ENCODE peak calls at places on chromosomes 16 and 17, in five cellular contexts. One of them, this sample, is unnamed.

GRCh38 chr17:67403065-67403464 is 26.0 kb downstream of the PITPNC1 start:
- DNase-seq in fibroblast of pulmonary artery: no peak
- DNase-seq in T-helper 1 cell: no peak
- DNase-seq in NCI-H82: no peak
- DNase-seq in mesothelial cell of epicardium: no peak
- DNase-seq in this sample: no peak

GRCh38 chr17:14014647-14015046 is 54.7 kb upstream of the COX10 start:
- DNase-seq in fibroblast of pulmonary artery: peak
- DNase-seq in T-helper 1 cell: no peak
- DNase-seq in NCI-H82: no peak
- DNase-seq in mesothelial cell of epicardium: no peak
- DNase-seq in this sample: no peak

GRCh38 chr16:48361012-48361411 is 24.2 kb downstream of the SIAH1 start:
- DNase-seq in NCI-H82: no peak
- DNase-seq in mesothelial cell of epicardium: no peak
- DNase-seq in T-helper 1 cell: no peak
- DNase-seq in fibroblast of pulmonary artery: no peak
- DNase-seq in this sample: no peak

GRCh38 chr17:78953356-78954350 is 26.1 kb downstream of the LGALS3BP start:
- DNase-seq in NCI-H82: peak
- DNase-seq in fibroblast of pulmonary artery: no peak
- DNase-seq in T-helper 1 cell: no peak
- DNase-seq in mesothelial cell of epicardium: no peak
- DNase-seq in this sample: peak

GRCh38 chr17:48427598-48427997 is 2.4 kb downstream of the SKAP1 start:
- DNase-seq in T-helper 1 cell: peak
- DNase-seq in NCI-H82: no peak
- DNase-seq in mesothelial cell of epicardium: no peak
- DNase-seq in fibroblast of pulmonary artery: no peak
- DNase-seq in this sample: no peak

GRCh38 chr16:30032083-30032819 is 1.2 kb upstream of the TLCD3B start:
- DNase-seq in NCI-H82: peak
- DNase-seq in mesothelial cell of epicardium: peak
- DNase-seq in T-helper 1 cell: peak
- DNase-seq in fibroblast of pulmonary artery: peak
- DNase-seq in this sample: peak

GRCh38 chr16:87713469-87714229 is 52.1 kb downstream of the KLHDC4 start:
- DNase-seq in fibroblast of pulmonary artery: no peak
- DNase-seq in NCI-H82: no peak
- DNase-seq in mesothelial cell of epicardium: no peak
- DNase-seq in T-helper 1 cell: no peak
- DNase-seq in this sample: no peak

GRCh38 chr17:46976626-46977270 is 2.3 kb downstream of the RPRML start:
- DNase-seq in mesothelial cell of epicardium: no peak
- DNase-seq in NCI-H82: peak
- DNase-seq in fibroblast of pulmonary artery: no peak
- DNase-seq in T-helper 1 cell: no peak
- DNase-seq in this sample: peak

GRCh38 chr17:227581-228222 is 46.3 kb upstream of the DOC2B start:
- DNase-seq in mesothelial cell of epicardium: no peak
- DNase-seq in NCI-H82: no peak
- DNase-seq in fibroblast of pulmonary artery: no peak
- DNase-seq in T-helper 1 cell: no peak
- DNase-seq in this sample: no peak

GRCh38 chr16:14194706-14195105 is 123.6 kb downstream of the MRTFB start:
- DNase-seq in T-helper 1 cell: no peak
- DNase-seq in fibroblast of pulmonary artery: no peak
- DNase-seq in NCI-H82: no peak
- DNase-seq in mesothelial cell of epicardium: no peak
- DNase-seq in this sample: no peak

GRCh38 chr16:86343733-86344585 is 166.4 kb upstream of the FOXF1 start:
- DNase-seq in mesothelial cell of epicardium: no peak
- DNase-seq in T-helper 1 cell: no peak
- DNase-seq in fibroblast of pulmonary artery: peak
- DNase-seq in NCI-H82: peak
- DNase-seq in this sample: no peak

GRCh38 chr16:85401370-85401916 is 211.7 kb upstream of the GSE1 start:
- DNase-seq in fibroblast of pulmonary artery: no peak
- DNase-seq in T-helper 1 cell: peak
- DNase-seq in mesothelial cell of epicardium: peak
- DNase-seq in NCI-H82: no peak
- DNase-seq in this sample: no peak

GRCh38 chr16:12319464-12320030 is 343.0 kb downstream of the SNX29 start:
- DNase-seq in T-helper 1 cell: no peak
- DNase-seq in NCI-H82: peak
- DNase-seq in fibroblast of pulmonary artery: no peak
- DNase-seq in mesothelial cell of epicardium: no peak
- DNase-seq in this sample: peak

GRCh38 chr17:39213852-39214251 is 11.9 kb downstream of the STAC2 start:
- DNase-seq in mesothelial cell of epicardium: no peak
- DNase-seq in NCI-H82: no peak
- DNase-seq in T-helper 1 cell: no peak
- DNase-seq in fibroblast of pulmonary artery: no peak
- DNase-seq in this sample: no peak

GRCh38 chr17:16886655-16887322 is 85.1 kb downstream of the TNFRSF13B start:
- DNase-seq in T-helper 1 cell: no peak
- DNase-seq in mesothelial cell of epicardium: no peak
- DNase-seq in NCI-H82: no peak
- DNase-seq in fibroblast of pulmonary artery: no peak
- DNase-seq in this sample: no peak

GRCh38 chr17:4554441-4554996 is 665 bp downstream of the MYBBP1A start:
- DNase-seq in mesothelial cell of epicardium: no peak
- DNase-seq in fibroblast of pulmonary artery: no peak
- DNase-seq in T-helper 1 cell: no peak
- DNase-seq in NCI-H82: peak
- DNase-seq in this sample: no peak

GRCh38 chr17:32596666-32597065 is 109.9 kb downstream of the CDK5R1 start:
- DNase-seq in mesothelial cell of epicardium: no peak
- DNase-seq in fibroblast of pulmonary artery: no peak
- DNase-seq in T-helper 1 cell: no peak
- DNase-seq in NCI-H82: peak
- DNase-seq in this sample: peak

GRCh38 chr16:86631441-86631840 is 53.1 kb downstream of the FOXL1 start:
- DNase-seq in fibroblast of pulmonary artery: no peak
- DNase-seq in T-helper 1 cell: no peak
- DNase-seq in NCI-H82: no peak
- DNase-seq in mesothelial cell of epicardium: no peak
- DNase-seq in this sample: no peak

GRCh38 chr16:72458035-72458434 is 286.1 kb upstream of the PMFBP1 start:
- DNase-seq in mesothelial cell of epicardium: no peak
- DNase-seq in NCI-H82: no peak
- DNase-seq in T-helper 1 cell: no peak
- DNase-seq in fibroblast of pulmonary artery: no peak
- DNase-seq in this sample: no peak

GRCh38 chr17:27423651-27424050 is 32.6 kb upstream of the KSR1 start:
- DNase-seq in NCI-H82: no peak
- DNase-seq in mesothelial cell of epicardium: no peak
- DNase-seq in T-helper 1 cell: no peak
- DNase-seq in fibroblast of pulmonary artery: no peak
- DNase-seq in this sample: no peak

GRCh38 chr17:59506907-59507726 is 58.3 kb upstream of the DHX40 start:
- DNase-seq in NCI-H82: no peak
- DNase-seq in T-helper 1 cell: no peak
- DNase-seq in fibroblast of pulmonary artery: no peak
- DNase-seq in mesothelial cell of epicardium: no peak
- DNase-seq in this sample: no peak

GRCh38 chr16:88768041-88768876 is 16.8 kb downstream of the PIEZO1 start:
- DNase-seq in T-helper 1 cell: no peak
- DNase-seq in NCI-H82: peak
- DNase-seq in mesothelial cell of epicardium: no peak
- DNase-seq in fibroblast of pulmonary artery: peak
- DNase-seq in this sample: peak

GRCh38 chr17:35726609-35727460 is 4.6 kb upstream of the RASL10B start:
- DNase-seq in NCI-H82: peak
- DNase-seq in mesothelial cell of epicardium: peak
- DNase-seq in fibroblast of pulmonary artery: peak
- DNase-seq in T-helper 1 cell: no peak
- DNase-seq in this sample: no peak

GRCh38 chr17:64572682-64573154 is 65.9 kb downstream of the CEP95 start:
- DNase-seq in mesothelial cell of epicardium: no peak
- DNase-seq in fibroblast of pulmonary artery: peak
- DNase-seq in NCI-H82: no peak
- DNase-seq in T-helper 1 cell: no peak
- DNase-seq in this sample: no peak

GRCh38 chr16:8516471-8516870 is 73.8 kb downstream of the TMEM114 start:
- DNase-seq in NCI-H82: no peak
- DNase-seq in mesothelial cell of epicardium: no peak
- DNase-seq in fibroblast of pulmonary artery: no peak
- DNase-seq in T-helper 1 cell: no peak
- DNase-seq in this sample: no peak